ENCODE peak calls at places on chromosome 15, in nine cellular contexts. I, C, L, P, H, E, U, N and F are unnamed samples.
A peak's percentile ranks its signal among the peaks of the same experiment; 100 is the strongest.

GRCh38 chr15:75758071-75758872 is 45.6 kb upstream of the CSPG4 start:
- DNase-seq in L (peak; percentile 93), U (peak; percentile 90), H (peak; percentile 91), P (peak; percentile 93), E (peak; percentile 79), I (peak; percentile 96), C (peak; percentile 93), N (peak; percentile 92), F (peak; percentile 85)

GRCh38 chr15:42276762-42277161 is 3.5 kb upstream of the TMEM87A start:
- DNase-seq in H (no peak), N (no peak), P (no peak), L (no peak), I (no peak), C (no peak), U (no peak), E (no peak), F (no peak)

GRCh38 chr15:29934251-29934650 is 112.0 kb upstream of the TJP1 start:
- DNase-seq in L (no peak), U (no peak), E (no peak), N (no peak), C (no peak), I (no peak), P (no peak), H (no peak), F (no peak)

GRCh38 chr15:78638658-78639314 is 2.2 kb downstream of the CHRNB4 start:
- DNase-seq in E (no peak), H (no peak), I (no peak), N (peak; percentile 76), P (peak; percentile 53), U (peak; percentile 46), C (no peak), L (no peak), F (peak; percentile 16)

GRCh38 chr15:95132774-95133173 is 901.4 kb downstream of the MCTP2 start:
- DNase-seq in N (no peak), C (no peak), I (no peak), L (no peak), U (no peak), P (no peak), E (no peak), H (no peak), F (no peak)

GRCh38 chr15:81120069-81120468 is 14.0 kb upstream of the CFAP161 start:
- DNase-seq in H (no peak), N (no peak), U (no peak), L (no peak), P (no peak), E (no peak), I (no peak), C (no peak), F (no peak)

GRCh38 chr15:35444557-35445204 is 101.3 kb downstream of the DPH6 start:
- DNase-seq in E (no peak), U (no peak), C (no peak), H (no peak), L (no peak), P (no peak), I (no peak), N (peak; percentile 34), F (no peak)

GRCh38 chr15:33313491-33313890 is 2.7 kb downstream of the RYR3 start:
- DNase-seq in H (no peak), U (no peak), E (no peak), P (no peak), L (no peak), N (no peak), C (no peak), I (peak; percentile 26), F (no peak)

GRCh38 chr15:51139091-51139490 is 44.4 kb upstream of the TNFAIP8L3 start:
- DNase-seq in I (no peak), E (no peak), C (no peak), H (no peak), N (no peak), P (no peak), L (no peak), U (no peak), F (no peak)

GRCh38 chr15:29345549-29346525 is 76.2 kb upstream of the NSMCE3 start:
- DNase-seq in N (no peak), P (no peak), C (no peak), H (peak; percentile 30), E (no peak), U (no peak), L (no peak), I (no peak), F (no peak)

GRCh38 chr15:93247466-93248121 is 158.6 kb upstream of the RGMA start:
- DNase-seq in E (no peak), N (no peak), U (no peak), H (no peak), I (peak; percentile 89), L (no peak), C (no peak), P (no peak), F (no peak)

GRCh38 chr15:61989698-61990097 is 70.5 kb downstream of the VPS13C start:
- DNase-seq in N (no peak), P (no peak), L (no peak), U (no peak), H (no peak), E (no peak), I (no peak), C (no peak), F (no peak)

GRCh38 chr15:94236638-94237037 is 5.3 kb downstream of the MCTP2 start:
- DNase-seq in I (no peak), N (no peak), E (no peak), P (no peak), L (no peak), U (no peak), C (no peak), H (no peak), F (no peak)

DNA sequence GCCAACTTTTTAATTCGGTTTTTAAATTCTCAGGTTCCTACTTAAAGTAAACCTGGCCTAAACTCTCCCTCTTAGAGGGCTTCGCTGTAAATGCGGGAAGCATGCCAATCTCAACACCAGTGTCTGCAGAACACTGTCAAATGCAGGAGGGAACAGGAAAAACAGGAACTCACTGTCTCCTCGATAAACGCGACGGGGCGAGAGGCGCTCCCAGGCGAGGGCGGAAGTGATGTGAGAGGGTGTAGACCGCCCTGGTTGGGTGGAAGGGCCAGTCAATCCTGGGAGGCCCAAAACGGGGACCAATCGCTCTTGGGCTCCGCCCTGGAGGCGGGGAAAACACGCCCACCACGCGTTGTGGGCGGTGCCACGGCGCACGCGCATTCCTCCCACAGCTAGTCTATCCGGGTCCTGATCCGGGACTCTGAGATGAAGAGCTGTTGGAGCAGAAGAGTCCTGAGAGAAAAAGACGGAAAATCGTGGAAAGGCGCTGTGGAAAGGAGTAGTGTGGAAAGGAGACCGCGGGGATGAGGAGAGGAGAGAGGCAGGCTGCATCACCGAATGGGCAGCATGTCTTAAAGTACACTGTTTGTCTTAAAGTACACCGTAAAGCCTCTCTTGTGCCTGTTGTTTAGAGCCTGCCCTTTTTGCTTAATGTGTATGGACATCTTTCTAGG is 27.1 kb downstream of the SLC28A2 start:
- DNase-seq in H (peak; percentile 99), E (peak; percentile 99), P (peak; percentile 99), U (peak; percentile 98), L (peak; percentile 96), C (peak; percentile 98), N (peak; percentile 97), I (peak; percentile 100), F (peak; percentile 98)
- TF ChIP-seq POLR2AphosphoS5 in H (peak; percentile 94), E (peak; percentile 91), P (peak; percentile 98), U (peak; percentile 88), L (peak; percentile 90), C (peak; percentile 63), N (no peak), I (peak; percentile 99), F (peak; percentile 99)

GRCh38 chr15:60390931-60391501 is 6.8 kb downstream of the ANXA2 start:
- DNase-seq in I (no peak), L (no peak), P (peak; percentile 70), C (no peak), N (no peak), U (peak; percentile 42), E (peak; percentile 54), H (no peak), F (no peak)
- H3K4me1 ChIP-seq in I (peaks cover 87% of the 10 kb centered on the region), L (peaks cover 75% of the 10 kb centered on the region), P (peaks cover 82% of the 10 kb centered on the region), C (peaks cover 94% of the 10 kb centered on the region), N (peaks cover 28% of the 10 kb centered on the region), U (peaks cover 82% of the 10 kb centered on the region), E (peaks cover 64% of the 10 kb centered on the region), H (peaks cover 86% of the 10 kb centered on the region), F (peaks cover 30% of the 10 kb centered on the region)

GRCh38 chr15:101254157-101255065 is 2.6 kb upstream of the CHSY1 start:
- DNase-seq in U (no peak), N (no peak), P (no peak), H (no peak), C (no peak), L (no peak), E (no peak), I (no peak), F (no peak)

GRCh38 chr15:101250931-101251829 is 668 bp downstream of the CHSY1 start:
- DNase-seq in H (peak; percentile 90), C (no peak), P (no peak), E (no peak), I (no peak), N (peak; percentile 69), L (peak; percentile 91), U (peak; percentile 45), F (no peak)

GRCh38 chr15:101250331-101250730 is 1.5 kb downstream of the CHSY1 start:
- DNase-seq in L (no peak), N (no peak), C (no peak), E (no peak), H (no peak), U (no peak), P (no peak), I (no peak), F (no peak)

GRCh38 chr15:101252836-101253235 is 988 bp upstream of the CHSY1 start:
- DNase-seq in L (no peak), U (no peak), I (no peak), N (no peak), C (no peak), H (no peak), E (no peak), P (no peak), F (no peak)

DNA sequence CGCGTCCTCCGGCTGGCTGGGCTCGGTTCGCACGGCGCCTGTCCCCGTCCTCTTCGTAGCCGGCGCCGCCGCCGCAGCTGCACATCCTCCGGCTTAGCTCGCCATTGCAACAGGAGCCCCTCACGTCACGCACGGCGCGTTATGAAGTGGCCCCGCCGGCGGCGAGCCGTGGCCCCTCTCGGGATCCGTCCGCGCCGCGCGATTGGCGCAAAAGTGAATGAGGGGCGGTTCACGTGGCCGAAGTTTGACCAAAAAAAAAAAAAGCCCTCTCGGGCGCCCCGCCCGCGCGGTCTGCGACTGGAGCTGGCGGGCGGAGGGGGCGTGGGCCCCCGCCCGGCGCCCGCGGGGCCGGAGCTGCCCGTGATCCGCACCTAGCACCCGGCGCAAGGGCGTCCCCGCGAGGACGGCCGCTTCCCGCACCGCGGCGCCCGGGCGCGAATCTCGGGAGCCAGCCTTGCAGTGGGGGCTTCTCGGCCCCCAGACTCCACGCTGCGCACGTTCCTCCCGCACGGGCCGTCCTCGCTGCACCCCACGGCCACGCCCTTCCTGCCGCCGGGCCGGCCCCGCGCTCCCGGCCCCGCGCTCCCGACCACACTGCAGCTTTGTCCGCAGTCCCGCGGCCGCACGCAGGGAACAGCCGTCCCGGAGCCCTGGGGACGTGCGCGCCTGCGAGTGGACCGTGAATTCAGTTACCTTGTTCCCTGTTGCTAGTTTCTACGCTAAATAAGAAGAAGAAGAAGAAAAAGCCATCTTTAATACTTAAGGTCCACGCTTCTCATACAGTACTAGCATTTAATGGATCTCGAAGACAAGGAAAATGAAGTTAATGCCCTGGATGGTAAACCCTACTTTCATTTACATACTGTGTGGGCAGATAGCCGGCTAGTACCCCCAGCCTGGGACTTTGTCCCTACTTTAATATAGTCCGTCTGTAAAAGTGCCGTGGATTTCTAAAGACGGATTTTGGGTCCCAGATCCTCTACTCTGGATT is at the start of gene CHSY1:
- DNase-seq in U (peak; percentile 93), N (peak; percentile 83), P (peak; percentile 93), L (peak; percentile 98), H (peak; percentile 99), C (peak; percentile 96), I (peak; percentile 97), E (peak; percentile 83), F (peak; percentile 89)
- TF ChIP-seq POLR2AphosphoS5 in U (peak; percentile 95), N (peak; percentile 31), P (peak; percentile 97), L (peak; percentile 99), H (peak; percentile 96), C (peak; percentile 89), I (peak; percentile 98), E (peak; percentile 88), F (peak; percentile 92)

GRCh38 chr15:54962637-54963036 is 234.1 kb downstream of the RSL24D1 start:
- DNase-seq in P (no peak), N (no peak), H (no peak), L (no peak), U (no peak), C (no peak), E (no peak), I (no peak), F (no peak)
- H3K4me1 ChIP-seq in P (no peaks in the 10 kb centered on the region), N (no peaks in the 10 kb centered on the region), H (no peaks in the 10 kb centered on the region), L (no peaks in the 10 kb centered on the region), U (no peaks in the 10 kb centered on the region), C (no peaks in the 10 kb centered on the region), E (no peaks in the 10 kb centered on the region), I (peaks cover 13% of the 10 kb centered on the region), F (no peaks in the 10 kb centered on the region)